ENCODE peak calls at places on chromosomes 6 and 20, in six cellular contexts. E, W, V, C, P and R are unnamed samples.

GRCh38 chr6:147216915-147217314 is 12.7 kb downstream of the STXBP5 start:
- DNase-seq in E (no peak), W (no peak), V (no peak), C (no peak), P (no peak), R (no peak)

GRCh38 chr6:24357336-24358218 is at the start of gene DCDC2:
- DNase-seq in E (no peak), W (peak; percentile 76), V (no peak), C (peak; percentile 87), P (no peak), R (peak; percentile 9)

GRCh38 chr20:40262219-40262618 is 426.8 kb downstream of the MAFB start:
- DNase-seq in E (no peak), W (no peak), V (peak; percentile 60), C (no peak), P (no peak), R (peak; percentile 40)

GRCh38 chr6:34237722-34238506 is 1.2 kb downstream of the HMGA1 start:
- DNase-seq in E (no peak), W (peak; percentile 62), V (no peak), C (peak; percentile 59), P (peak; percentile 84), R (peak; percentile 93)

GRCh38 chr6:121485359-121485809 is 49.9 kb downstream of the GJA1 start:
- DNase-seq in E (no peak), W (peak; percentile 82), V (peak; percentile 51), C (no peak), P (no peak), R (no peak)

GRCh38 chr20:20002101-20002998 is 14.8 kb upstream of the NAA20 start:
- DNase-seq in E (no peak), W (no peak), V (no peak), C (peak; percentile 90), P (no peak), R (peak; percentile 64)

GRCh38 chr6:149037026-149037734 is 280.3 kb upstream of the TAB2 start:
- DNase-seq in E (no peak), W (no peak), V (no peak), C (no peak), P (no peak), R (no peak)

GRCh38 chr20:32271620-32272019 is 5.8 kb upstream of the KIF3B start:
- DNase-seq in E (no peak), W (no peak), V (no peak), C (no peak), P (no peak), R (no peak)

GRCh38 chr20:5315807-5316187 is 957 bp downstream of the PROKR2 start:
- DNase-seq in E (no peak), W (no peak), V (no peak), C (no peak), P (no peak), R (no peak)

GRCh38 chr20:35739294-35740163 is 2.5 kb downstream of the RBM39 start:
- DNase-seq in E (no peak), W (peak; percentile 41), V (peak; percentile 36), C (peak; percentile 57), P (no peak), R (peak; percentile 64)

GRCh38 chr6:127458190-127458589 is 999 bp downstream of the KIAA0408 start:
- DNase-seq in E (no peak), W (no peak), V (no peak), C (no peak), P (no peak), R (no peak)

GRCh38 chr6:144284753-144285547 is at the start of gene UTRN:
- DNase-seq in E (no peak), W (peak; percentile 80), V (peak; percentile 83), C (peak; percentile 74), P (peak; percentile 47), R (peak; percentile 88)

GRCh38 chr20:48843125-48843806 is 15.5 kb upstream of the PREX1 start:
- DNase-seq in E (no peak), W (peak; percentile 55), V (no peak), C (no peak), P (peak; percentile 71), R (no peak)

GRCh38 chr20:22949710-22950109 is 85.4 kb upstream of the SSTR4 start:
- DNase-seq in E (no peak), W (peak; percentile 26), V (peak; percentile 35), C (no peak), P (no peak), R (no peak)

GRCh38 chr20:2742934-2743559 is 50.5 kb downstream of the EBF4 start:
- DNase-seq in E (no peak), W (peak; percentile 71), V (peak; percentile 54), C (peak; percentile 73), P (peak; percentile 67), R (peak; percentile 78)

GRCh38 chr20:20253744-20254330 is 114.1 kb upstream of the INSM1 start:
- DNase-seq in E (no peak), W (no peak), V (no peak), C (no peak), P (no peak), R (no peak)

GRCh38 chr20:37345339-37346231 is at the start of gene SRC:
- DNase-seq in E (no peak), W (peak; percentile 83), V (peak; percentile 53), C (peak; percentile 74), P (peak; percentile 93), R (peak; percentile 49)

GRCh38 chr6:122381494-122382083 is 17.9 kb upstream of the HSF2 start:
- DNase-seq in E (peak; percentile 7), W (peak; percentile 67), V (peak; percentile 69), C (peak; percentile 69), P (peak; percentile 60), R (peak; percentile 74)

GRCh38 chr6:157659536-157660271 is 163.3 kb upstream of the SNX9 start:
- DNase-seq in E (no peak), W (no peak), V (peak; percentile 78), C (no peak), P (no peak), R (no peak)

GRCh38 chr20:16245879-16246278 is 327.4 kb downstream of the KIF16B start:
- DNase-seq in E (no peak), W (no peak), V (no peak), C (peak; percentile 44), P (no peak), R (no peak)

GRCh38 chr6:114052141-114052540 is 81.2 kb upstream of the HDAC2 start:
- DNase-seq in E (no peak), W (no peak), V (no peak), C (no peak), P (no peak), R (no peak)

GRCh38 chr6:10426781-10427279 is 12.0 kb upstream of the TFAP2A start:
- DNase-seq in E (no peak), W (no peak), V (no peak), C (no peak), P (no peak), R (peak; percentile 44)

GRCh38 chr6:97586344-97586743 is 303.3 kb upstream of the MMS22L start:
- DNase-seq in E (no peak), W (peak; percentile 4), V (no peak), C (peak; percentile 0), P (no peak), R (peak; percentile 35)

GRCh38 chr20:51985013-51985415 is 182.7 kb upstream of the SALL4 start:
- DNase-seq in E (no peak), W (peak; percentile 82), V (peak; percentile 96), C (peak; percentile 54), P (no peak), R (peak; percentile 23)

DNA sequence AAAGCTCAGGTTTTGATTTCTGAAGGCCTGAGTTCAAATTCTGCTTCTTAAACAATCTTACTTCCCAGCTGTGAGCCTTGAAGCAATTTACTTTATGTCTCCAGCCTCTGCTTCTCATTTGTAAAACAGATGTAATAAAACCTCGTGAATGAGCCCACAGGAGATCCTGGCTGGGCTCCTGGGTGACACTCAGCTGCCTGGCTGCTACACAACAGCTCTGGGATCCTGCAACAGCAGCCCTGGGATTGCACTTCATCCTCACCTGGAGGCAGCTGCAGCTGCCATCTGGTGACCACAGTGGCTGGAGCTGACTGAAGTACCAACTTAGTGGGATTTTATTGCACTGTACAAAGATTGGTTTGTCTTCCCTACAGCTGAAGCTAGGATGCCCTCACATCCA is 98.6 kb downstream of the NDUFAF5 start:
- DNase-seq in E (no peak), W (no peak), V (no peak), C (no peak), P (no peak), R (no peak)
- TF ChIP-seq MAX in E (no peak), W (no peak), V (no peak), C (no peak), P (no peak), R (no peak)

GRCh38 chr20:47296950-47297349 is 59.5 kb downstream of the ZMYND8 start:
- DNase-seq in E (no peak), W (peak; percentile 44), V (no peak), C (no peak), P (no peak), R (peak; percentile 27)
- TF ChIP-seq CTCF in E (peak; percentile 24), W (peak; percentile 23), V (no peak), C (peak; percentile 67), P (peak; percentile 57), R (peak; percentile 10)

GRCh38 chr20:1538655-1539054 is 18.9 kb downstream of the SIRPD start:
- DNase-seq in E (no peak), W (no peak), V (no peak), C (no peak), P (no peak), R (no peak)

GRCh38 chr20:1537731-1538058 is 19.8 kb downstream of the SIRPD start:
- DNase-seq in E (no peak), W (no peak), V (no peak), C (no peak), P (no peak), R (peak; percentile 99)

GRCh38 chr20:1539816-1540215 is 17.7 kb downstream of the SIRPD start:
- DNase-seq in E (no peak), W (no peak), V (no peak), C (no peak), P (no peak), R (no peak)

GRCh38 chr20:1535420-1536175 is 21.9 kb downstream of the SIRPD start:
- DNase-seq in E (peak; percentile 96), W (no peak), V (no peak), C (no peak), P (no peak), R (peak; percentile 66)

DNA sequence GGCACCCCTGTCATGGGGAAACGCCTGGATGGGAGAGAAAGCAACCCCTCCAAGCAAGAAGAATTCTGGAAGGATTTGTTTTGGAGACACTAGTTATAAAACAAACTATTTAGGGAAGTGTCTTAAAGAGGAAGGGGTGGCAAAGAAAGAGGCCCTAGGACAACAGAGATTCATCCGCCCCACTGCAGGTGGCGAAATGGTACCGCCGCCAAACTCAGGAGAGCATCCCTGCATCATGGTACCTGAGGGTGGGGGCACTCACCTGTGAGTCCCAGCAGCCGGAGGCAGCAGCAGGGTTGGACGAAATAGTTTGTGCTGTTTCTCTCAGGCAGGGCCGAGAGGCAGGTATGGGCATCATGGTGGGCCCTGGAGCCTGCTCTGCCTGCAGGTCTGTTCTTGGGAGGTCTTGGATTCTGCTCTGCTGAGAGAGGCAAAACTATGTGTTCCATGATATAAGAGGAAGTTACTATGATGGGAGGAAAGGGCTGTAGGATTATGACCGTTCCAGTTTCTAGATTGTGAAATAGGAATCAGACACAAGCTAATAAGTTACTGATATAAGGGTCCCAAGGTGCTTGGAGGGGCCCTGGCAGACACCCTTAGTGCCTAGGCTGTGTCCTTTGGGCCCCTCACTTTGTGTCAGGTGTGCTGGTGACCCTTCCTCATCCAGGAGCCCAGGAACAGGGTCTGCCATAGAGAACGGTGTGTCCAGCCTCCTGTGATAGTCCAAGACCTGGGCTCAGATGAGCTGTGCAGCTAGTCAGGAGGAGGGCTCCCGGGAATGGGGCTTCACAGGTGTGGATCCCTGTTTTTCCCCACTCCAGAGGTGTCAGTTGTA is 20.4 kb downstream of the SIRPD start:
- DNase-seq in E (no peak), W (no peak), V (no peak), C (no peak), P (no peak), R (peak; percentile 80)
- TF ChIP-seq MYC in E (no peak), W (no peak), V (no peak), C (no peak), P (no peak), R (no peak)

GRCh38 chr20:11338506-11339306 is 579.0 kb upstream of the BTBD3 start:
- DNase-seq in E (no peak), W (no peak), V (no peak), C (no peak), P (no peak), R (no peak)
- TF ChIP-seq MAX in E (no peak), W (no peak), V (no peak), C (no peak), P (no peak), R (no peak)